ENCODE peak calls at places on chromosome 22, in four cellular contexts. L is SK-N-SH, J is GM23338, F is GM23248. Y is an unnamed sample. For H3K4me1, the result is how much of the 10 kb centered on the place peaks cover.

GRCh38 chr22:42431401-42432019 is 693 bp downstream of the NFAM1 start:
- DNase-seq in L (no peak), J (no peak), F (no peak), Y (no peak)

GRCh38 chr22:49627217-49628181 is 200.2 kb downstream of the BRD1 start:
- DNase-seq in L (no peak), J (no peak), F (no peak), Y (no peak)

GRCh38 chr22:24305260-24305692 is 34.6 kb downstream of the SPECC1L start:
- DNase-seq in L (no peak), J (no peak), F (peak), Y (no peak)

GRCh38 chr22:42399315-42400271 is 32.6 kb downstream of the NFAM1 start:
- DNase-seq in L (peak), J (peak), F (no peak), Y (peak)

GRCh38 chr22:46086577-46087335 is 63.6 kb upstream of the PPARA start:
- DNase-seq in L (peak), J (no peak), F (peak), Y (no peak)

GRCh38 chr22:35437038-35437437 is 37.1 kb downstream of the MCM5 start:
- DNase-seq in L (peak), J (peak), F (peak), Y (peak)

GRCh38 chr22:45584121-45584570 is 81.5 kb downstream of the FBLN1 start:
- DNase-seq in L (no peak), J (no peak), F (peak), Y (peak)

GRCh38 chr22:26474687-26475086 is 8.9 kb downstream of the HPS4 start:
- DNase-seq in L (no peak), J (no peak), F (peak), Y (no peak)

GRCh38 chr22:46416537-46417267 is 81.2 kb downstream of the TRMU start:
- DNase-seq in L (no peak), J (no peak), F (no peak), Y (no peak)

GRCh38 chr22:46586123-46586519 is 34.1 kb upstream of the GRAMD4 start:
- DNase-seq in L (no peak), J (peak), F (no peak), Y (no peak)

GRCh38 chr22:50076646-50077624 is 8.3 kb downstream of the MLC1 start:
- DNase-seq in L (peak), J (no peak), F (no peak), Y (peak)

GRCh38 chr22:19289475-19290161 is 1.9 kb downstream of the CLTCL1 start:
- DNase-seq in L (no peak), J (no peak), F (peak), Y (no peak)

GRCh38 chr22:45448431-45448830 is 34.9 kb downstream of the RIBC2 start:
- DNase-seq in L (no peak), J (no peak), F (peak), Y (no peak)

GRCh38 chr22:50595189-50595588 is 5.4 kb upstream of the MAPK8IP2 start:
- DNase-seq in L (no peak), J (no peak), F (no peak), Y (no peak)

GRCh38 chr22:30425616-30426394 is at the start of gene MTFP1:
- DNase-seq in L (peak), J (peak), F (peak), Y (peak)
- H3K4me1 ChIP-seq in L (under half), J (under half), F (under half), Y (under half)

GRCh38 chr22:33354928-33355327 is 296.7 kb upstream of the SYN3 start:
- DNase-seq in L (no peak), J (no peak), F (peak), Y (no peak)
- TF ChIP-seq EZH2phosphoT487 in L (no peak), J (no peak), F (no peak), Y (no peak)

GRCh38 chr22:20882855-20883254 is 24.0 kb downstream of the SNAP29 start:
- DNase-seq in L (no peak), J (no peak), F (no peak), Y (no peak)
- H3K4me3 ChIP-seq in L (no peak), J (no peak), F (no peak), Y (no peak)

GRCh38 chr22:40334899-40335298 is 11.4 kb upstream of the ADSL start:
- DNase-seq in L (peak), J (no peak), F (no peak), Y (no peak)

GRCh38 chr22:40331706-40332105 is 14.6 kb upstream of the ADSL start:
- DNase-seq in L (no peak), J (no peak), F (no peak), Y (no peak)

GRCh38 chr22:40329466-40329865 is 16.8 kb upstream of the ADSL start:
- DNase-seq in L (no peak), J (no peak), F (no peak), Y (no peak)

GRCh38 chr22:40334060-40334459 is 12.2 kb upstream of the ADSL start:
- DNase-seq in L (no peak), J (no peak), F (no peak), Y (no peak)

GRCh38 chr22:40332319-40332781 is 13.9 kb upstream of the ADSL start:
- DNase-seq in L (peak), J (no peak), F (no peak), Y (no peak)
- H3K4me1 ChIP-seq in L (under half), J (under half), F (under half), Y (under half)

GRCh38 chr22:23217171-23218052 is 37.1 kb downstream of the BCR start:
- DNase-seq in L (no peak), J (no peak), F (no peak), Y (no peak)
- TF ChIP-seq EZH2phosphoT487 in L (no peak), J (no peak), F (no peak), Y (no peak)

DNA sequence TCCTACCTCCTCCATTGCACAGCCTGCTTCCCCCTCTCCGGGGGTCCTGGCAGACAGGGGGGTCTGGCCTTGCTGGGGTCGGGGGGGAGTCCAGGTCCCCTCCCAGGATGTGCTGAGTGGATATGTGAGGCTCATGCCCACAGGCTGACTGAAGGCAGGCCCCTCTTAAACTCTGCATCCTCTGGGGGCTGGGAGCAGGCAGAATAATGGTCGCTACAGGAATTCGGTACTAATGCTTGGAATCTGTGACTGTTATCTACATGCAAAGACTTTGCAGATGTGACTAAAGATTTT is 1.6 kb upstream of the SUN2 start:
- DNase-seq in L (no peak), J (no peak), F (no peak), Y (no peak)
- H3K4me3 ChIP-seq in L (no peak), J (no peak), F (no peak), Y (peak)